ENCODE peak calls at places on chromosomes 12 and 14, in nine cellular contexts. G is heart left ventricle; A is CD8-positive, alpha-beta T cell; O is tibial artery; V is body of pancreas; E is PC-3; K is ovary; C is left ventricle myocardium inferior; X is aorta. Y is an unnamed sample. For H3K4me1, the result is how much of the 10 kb centered on the place peaks cover.

GRCh38 chr12:87802721-87803011 is 226.5 kb downstream of the C12orf50 start:
- DNase-seq in G (no peak), A (no peak), O (no peak), V (no peak), E (peak), K (no peak), C (no peak), X (no peak), Y (no peak)

GRCh38 chr12:123089125-123089524 is 61.8 kb downstream of the PITPNM2 start:
- DNase-seq in G (no peak), A (no peak), O (no peak), V (no peak), E (no peak), K (no peak), C (no peak), X (no peak), Y (no peak)

GRCh38 chr14:32627545-32628298 is 298.6 kb downstream of the AKAP6 start:
- DNase-seq in G (no peak), A (no peak), O (no peak), V (no peak), E (no peak), K (no peak), C (no peak), X (no peak), Y (no peak)

GRCh38 chr12:91577586-91578539 is 395.2 kb upstream of the DCN start:
- DNase-seq in G (no peak), A (no peak), O (no peak), V (no peak), E (peak), K (no peak), C (no peak), X (no peak), Y (no peak)

GRCh38 chr12:69467400-69467799 is 2.8 kb upstream of the FRS2 start:
- DNase-seq in G (no peak), A (no peak), O (no peak), V (no peak), E (no peak), K (no peak), C (no peak), X (no peak), Y (no peak)

GRCh38 chr12:90682398-90682797 is 272.6 kb downstream of the CCER1 start:
- DNase-seq in G (no peak), A (no peak), O (no peak), V (no peak), E (no peak), K (no peak), C (no peak), X (no peak), Y (no peak)

GRCh38 chr14:68655021-68655811 is 137.7 kb downstream of the ZFP36L1 start:
- DNase-seq in G (no peak), A (peak), O (peak), V (peak), E (no peak), K (peak), C (no peak), X (no peak), Y (no peak)

GRCh38 chr14:94213021-94213420 is 38.9 kb downstream of the PPP4R4 start:
- DNase-seq in G (no peak), A (no peak), O (no peak), V (no peak), E (peak), K (no peak), C (no peak), X (no peak), Y (no peak)

GRCh38 chr14:36647827-36648753 is 13.6 kb upstream of the PAX9 start:
- DNase-seq in G (no peak), A (no peak), O (peak), V (peak), E (peak), K (no peak), C (no peak), X (peak), Y (no peak)

GRCh38 chr12:15234011-15234410 is 12.8 kb upstream of the RERG start:
- DNase-seq in G (no peak), A (no peak), O (no peak), V (no peak), E (no peak), K (no peak), C (no peak), X (no peak), Y (no peak)

GRCh38 chr12:90481748-90482147 is 473.2 kb downstream of the CCER1 start:
- DNase-seq in G (no peak), A (no peak), O (no peak), V (no peak), E (no peak), K (no peak), C (no peak), X (no peak), Y (no peak)

GRCh38 chr12:96244826-96245225 is 50.7 kb downstream of the ELK3 start:
- DNase-seq in G (no peak), A (no peak), O (no peak), V (no peak), E (no peak), K (no peak), C (no peak), X (no peak), Y (no peak)

GRCh38 chr14:21528381-21529348 is 2.5 kb upstream of the SALL2 start:
- DNase-seq in G (no peak), A (no peak), O (no peak), V (no peak), E (peak), K (no peak), C (no peak), X (no peak), Y (no peak)

GRCh38 chr12:13203028-13203922 is 6.7 kb downstream of the EMP1 start:
- DNase-seq in G (peak), A (no peak), O (peak), V (no peak), E (no peak), K (no peak), C (peak), X (peak), Y (peak)

GRCh38 chr12:86772688-86773087 is 516.5 kb upstream of the MGAT4C start:
- DNase-seq in G (no peak), A (no peak), O (no peak), V (no peak), E (peak), K (no peak), C (no peak), X (no peak), Y (no peak)

GRCh38 chr14:102853703-102854396 is 68.6 kb upstream of the AMN start:
- DNase-seq in G (no peak), A (no peak), O (no peak), V (no peak), E (no peak), K (no peak), C (no peak), X (no peak), Y (no peak)
- H3K4me1 ChIP-seq in G (under half), A (under half), O (under half), V (under half), E (under half), K (under half), C (under half), X (under half), Y (under half)

GRCh38 chr12:46647034-46647433 is 178.8 kb downstream of the SLC38A4 start:
- DNase-seq in G (no peak), A (no peak), O (no peak), V (no peak), E (no peak), K (no peak), C (no peak), X (no peak), Y (no peak)
- H3K27ac ChIP-seq in G (no peak), A (no peak), O (no peak), V (no peak), E (no peak), K (no peak), C (no peak), X (no peak), Y (no peak)

GRCh38 chr14:77027538-77028383 is 747 bp downstream of the IRF2BPL start:
- DNase-seq in G (peak), A (peak), O (peak), V (peak), E (peak), K (peak), C (peak), X (peak), Y (peak)
- H3K4me1 ChIP-seq in G (half or more), A (half or more), O (under half), V (half or more), E (half or more), K (under half), C (half or more), X (under half), Y (under half)

GRCh38 chr12:7059780-7060179 is 738 bp upstream of the C1S start:
- DNase-seq in G (no peak), A (no peak), O (no peak), V (no peak), E (no peak), K (no peak), C (no peak), X (no peak), Y (no peak)

GRCh38 chr12:7061138-7061537 is 620 bp downstream of the C1S start:
- DNase-seq in G (no peak), A (no peak), O (no peak), V (no peak), E (no peak), K (peak), C (no peak), X (no peak), Y (no peak)

GRCh38 chr12:7061596-7061995 is 1.1 kb downstream of the C1S start:
- DNase-seq in G (no peak), A (no peak), O (no peak), V (no peak), E (no peak), K (peak), C (no peak), X (no peak), Y (no peak)

GRCh38 chr12:7058850-7059249 is 1.7 kb upstream of the C1S start:
- DNase-seq in G (no peak), A (no peak), O (no peak), V (no peak), E (no peak), K (no peak), C (no peak), X (no peak), Y (no peak)

GRCh38 chr12:7060353-7060954 is at the start of gene C1S:
- DNase-seq in G (peak), A (no peak), O (peak), V (peak), E (peak), K (peak), C (peak), X (peak), Y (peak)
- H3K27ac ChIP-seq in G (peak), A (no peak), O (peak), V (peak), E (no peak), K (peak), C (peak), X (peak), Y (peak)

DNA sequence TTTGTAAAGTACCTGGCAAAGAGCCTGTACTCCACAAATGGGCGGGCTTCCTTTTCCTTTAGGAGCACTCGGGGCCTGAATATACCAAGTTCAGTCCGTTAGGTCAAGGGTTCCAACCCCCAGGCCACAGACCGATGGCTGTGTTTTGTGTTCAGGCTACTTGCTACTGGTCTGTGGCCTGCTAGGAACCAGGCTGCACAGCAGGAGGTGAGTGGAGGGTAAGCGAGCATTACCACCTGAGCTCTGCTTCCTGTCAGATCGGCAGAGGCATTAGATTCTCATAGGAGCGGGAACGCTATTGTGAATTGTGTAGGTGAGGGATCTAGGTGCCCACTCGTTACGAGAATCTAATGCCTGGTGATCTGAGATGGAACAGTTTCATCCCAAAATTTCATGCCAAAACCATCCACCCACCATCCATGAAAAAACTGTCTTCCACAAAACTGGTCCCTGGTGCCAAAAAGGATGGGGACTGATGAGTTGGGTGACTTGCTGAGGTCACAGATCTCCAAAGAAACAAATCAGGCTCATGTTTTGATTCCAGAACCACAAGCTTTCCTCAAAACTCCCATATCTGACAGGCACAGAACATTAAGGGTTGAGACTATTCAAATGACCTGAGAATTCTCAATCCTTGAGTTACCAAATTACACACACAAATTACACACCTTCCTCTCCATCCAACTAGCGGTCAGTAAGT is 4.2 kb downstream of the CSRP2 start:
- DNase-seq in G (no peak), A (no peak), O (no peak), V (no peak), E (no peak), K (no peak), C (no peak), X (no peak), Y (no peak)
- H3K4me1 ChIP-seq in G (under half), A (under half), O (under half), V (under half), E (under half), K (under half), C (under half), X (under half), Y (under half)

GRCh38 chr12:74148849-74149248 is 388.8 kb upstream of the ATXN7L3B start:
- DNase-seq in G (no peak), A (no peak), O (no peak), V (no peak), E (no peak), K (no peak), C (no peak), X (no peak), Y (no peak)

GRCh38 chr12:74144396-74144795 is 393.2 kb upstream of the ATXN7L3B start:
- DNase-seq in G (no peak), A (no peak), O (no peak), V (no peak), E (no peak), K (no peak), C (no peak), X (no peak), Y (no peak)

GRCh38 chr12:74145328-74145727 is 392.3 kb upstream of the ATXN7L3B start:
- DNase-seq in G (no peak), A (no peak), O (no peak), V (no peak), E (no peak), K (no peak), C (no peak), X (no peak), Y (no peak)
- H3K27ac ChIP-seq in G (no peak), A (no peak), O (no peak), V (no peak), E (no peak), K (no peak), C (no peak), X (no peak), Y (no peak)

GRCh38 chr14:76995279-76996035 is 33.1 kb downstream of the IRF2BPL start:
- DNase-seq in G (no peak), A (no peak), O (no peak), V (peak), E (no peak), K (no peak), C (no peak), X (no peak), Y (no peak)
- H3K4me1 ChIP-seq in G (under half), A (under half), O (under half), V (under half), E (under half), K (under half), C (under half), X (under half), Y (under half)

DNA sequence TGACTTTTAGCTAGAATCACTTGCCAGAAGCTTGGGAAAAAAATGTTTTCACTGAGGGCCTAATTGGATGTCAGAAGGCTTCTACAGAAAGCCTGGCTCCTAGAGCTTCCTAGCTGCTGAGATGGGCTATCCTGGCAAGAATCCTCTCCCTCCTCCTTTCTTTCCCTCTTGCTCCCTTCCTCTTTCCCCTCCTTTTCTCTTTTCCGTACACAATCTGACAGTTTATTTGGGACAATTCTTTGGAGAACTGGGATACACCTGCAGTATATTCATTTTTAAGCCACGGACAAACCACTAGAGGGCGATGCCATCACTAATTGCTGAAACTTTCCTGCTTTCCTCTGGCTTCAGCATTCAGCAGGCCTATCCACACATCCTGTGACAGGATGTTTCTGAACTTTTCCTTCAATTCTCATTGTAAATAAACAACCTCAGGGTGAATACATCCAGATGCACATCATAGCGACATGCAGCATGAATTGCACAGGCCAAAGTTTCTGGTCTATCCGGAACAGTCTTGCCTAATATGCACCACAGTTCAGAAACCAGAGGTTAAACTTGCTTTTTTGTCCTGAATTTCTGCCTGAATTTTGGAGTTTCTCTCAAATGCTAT is 142.9 kb downstream of the PAWR start:
- DNase-seq in G (peak), A (no peak), O (no peak), V (peak), E (peak), K (peak), C (no peak), X (no peak), Y (no peak)
- H3K27ac ChIP-seq in G (no peak), A (no peak), O (peak), V (peak), E (peak), K (no peak), C (peak), X (peak), Y (no peak)